ENCODE peak calls at places on chromosomes 11 and 22, in eight cellular contexts. S is osteocyte; P is lung microvascular endothelial cell; L is activated CD4-positive, alpha-beta T cell treated with anti-CD3 and anti-CD28 coated beads for 48 hours; F is IMR-90; Y is Karpas-422; O is posterior cingulate gyrus; V is stimulated activated CD4-positive, alpha-beta T cell treated with anti-CD3 and anti-CD28 coated beads, Interleukin-4, amount 100 ng/mL, for 1 hour. E is an unnamed sample.

GRCh38 chr22:44338183-44338812 is 25.5 kb upstream of the SHISAL1 start:
- DNase-seq in S (no peak), P (no peak), L (no peak), F (no peak), Y (no peak), O (no peak), V (no peak), E (no peak)

GRCh38 chr22:38068641-38069371 is 11.6 kb downstream of the PICK1 start:
- DNase-seq in S (no peak), P (no peak), L (no peak), F (no peak), Y (no peak), O (no peak), V (no peak), E (no peak)

GRCh38 chr11:128194226-128194625 is 393.1 kb downstream of the ETS1 start:
- DNase-seq in S (no peak), P (no peak), L (no peak), F (no peak), Y (no peak), O (no peak), V (no peak), E (no peak)

GRCh38 chr11:57490456-57491248 is 24.9 kb downstream of the SLC43A1 start:
- DNase-seq in S (no peak), P (no peak), L (no peak), F (peak; percentile 38), Y (no peak), O (no peak), V (no peak), E (no peak)

GRCh38 chr11:119845756-119846155 is 116.8 kb upstream of the NECTIN1 start:
- DNase-seq in S (no peak), P (no peak), L (no peak), F (no peak), Y (no peak), O (no peak), V (no peak), E (no peak)

GRCh38 chr11:1165256-1166041 is 7.7 kb downstream of the MUC5AC start:
- DNase-seq in S (no peak), P (no peak), L (no peak), F (no peak), Y (no peak), O (peak; percentile 19), V (no peak), E (no peak)

GRCh38 chr22:36289406-36289870 is 36.5 kb downstream of the APOL1 start:
- DNase-seq in S (no peak), P (no peak), L (no peak), F (no peak), Y (no peak), O (no peak), V (no peak), E (no peak)

GRCh38 chr11:119624102-119624615 is 104.8 kb downstream of the NECTIN1 start:
- DNase-seq in S (no peak), P (no peak), L (peak; percentile 14), F (no peak), Y (peak; percentile 44), O (no peak), V (no peak), E (peak; percentile 24)

GRCh38 chr22:46537221-46537945 is at the start of gene CELSR1:
- DNase-seq in S (no peak), P (peak; percentile 81), L (peak; percentile 46), F (peak; percentile 11), Y (no peak), O (no peak), V (peak; percentile 29), E (no peak)

GRCh38 chr11:26974068-26974790 is 19.7 kb upstream of the FIBIN start:
- DNase-seq in S (no peak), P (no peak), L (no peak), F (peak; percentile 69), Y (no peak), O (no peak), V (no peak), E (no peak)

GRCh38 chr22:29427176-29427760 is 11.1 kb upstream of the RFPL1 start:
- DNase-seq in S (no peak), P (no peak), L (no peak), F (no peak), Y (no peak), O (no peak), V (no peak), E (no peak)